ENCODE peak calls at places on chromosomes 7 and 10, in six cellular contexts. Z, W, T, R, K and V are unnamed samples.

GRCh38 chr10:19651549-19651948 is 164.7 kb upstream of the PLXDC2 start:
- DNase-seq in W (peak; percentile 63), R (no peak), Z (no peak), K (peak; percentile 98), T (no peak), V (no peak)

GRCh38 chr10:77497748-77498147 is 139.9 kb downstream of the KCNMA1 start:
- DNase-seq in K (no peak), Z (no peak), T (no peak), R (no peak), W (no peak), V (no peak)

GRCh38 chr10:44697096-44697495 is 214.0 kb upstream of the TMEM72 start:
- DNase-seq in K (peak; percentile 46), Z (no peak), R (no peak), T (no peak), W (no peak), V (no peak)

GRCh38 chr7:132588596-132588995 is 12.3 kb upstream of the PLXNA4 start:
- DNase-seq in T (no peak), W (no peak), R (no peak), K (no peak), Z (no peak), V (no peak)

GRCh38 chr7:30114536-30115258 is 20.1 kb upstream of the MTURN start:
- DNase-seq in K (no peak), T (no peak), R (no peak), Z (no peak), W (no peak), V (no peak)

GRCh38 chr7:8277394-8277982 is 15.5 kb upstream of the ICA1 start:
- DNase-seq in T (no peak), K (no peak), W (no peak), R (peak; percentile 35), Z (no peak), V (no peak)

GRCh38 chr7:158358926-158359645 is 228.5 kb downstream of the PTPRN2 start:
- DNase-seq in Z (no peak), R (no peak), W (no peak), K (no peak), T (no peak), V (no peak)

GRCh38 chr7:116222501-116222900 is 12.2 kb downstream of the TES start:
- DNase-seq in T (no peak), K (no peak), R (no peak), W (no peak), Z (no peak), V (no peak)

GRCh38 chr7:137661634-137662033 is 185.1 kb downstream of the DGKI start:
- DNase-seq in T (no peak), W (peak; percentile 34), K (no peak), R (no peak), Z (no peak), V (no peak)

GRCh38 chr7:22043367-22043766 is 97.7 kb upstream of the CDCA7L start:
- DNase-seq in K (peak; percentile 3), T (no peak), R (no peak), W (no peak), Z (no peak), V (no peak)

GRCh38 chr10:127150136-127150535 is 46.3 kb downstream of the INSYN2A start:
- DNase-seq in Z (no peak), T (no peak), R (no peak), K (peak; percentile 74), W (peak; percentile 67), V (no peak)

GRCh38 chr10:132829403-132829802 is 43.5 kb upstream of the NKX6-2 start:
- DNase-seq in Z (no peak), R (no peak), T (no peak), K (no peak), W (no peak), V (no peak)

GRCh38 chr7:123864966-123865365 is 20.0 kb downstream of the HYAL4 start:
- DNase-seq in W (no peak), R (no peak), Z (no peak), T (no peak), K (peak; percentile 18), V (no peak)

GRCh38 chr10:62818426-62819011 is 2.4 kb upstream of the EGR2 start:
- DNase-seq in K (no peak), R (peak; percentile 17), W (peak; percentile 36), T (peak; percentile 47), Z (peak; percentile 44), V (peak; percentile 31)

GRCh38 chr10:66827353-66827752 is 98.5 kb upstream of the LRRTM3 start:
- DNase-seq in R (no peak), W (no peak), Z (no peak), T (no peak), K (peak; percentile 84), V (no peak)

GRCh38 chr7:29342761-29343160 is 148.2 kb downstream of the CHN2 start:
- DNase-seq in R (no peak), W (no peak), Z (no peak), K (no peak), T (no peak), V (no peak)

GRCh38 chr7:89023146-89023545 is 227.6 kb upstream of the TEX47 start:
- DNase-seq in R (no peak), T (no peak), Z (no peak), W (no peak), K (peak; percentile 10), V (no peak)

GRCh38 chr10:31320179-31320597 is 1.2 kb downstream of the ZEB1 start:
- DNase-seq in K (peak; percentile 44), T (peak; percentile 68), Z (peak; percentile 61), R (peak; percentile 43), W (peak; percentile 25), V (peak; percentile 55)

GRCh38 chr10:101769541-101770180 is 6.3 kb downstream of the FGF8 start:
- DNase-seq in W (no peak), R (no peak), Z (no peak), T (no peak), K (no peak), V (no peak)

GRCh38 chr7:133854739-133855138 is 272.4 kb upstream of the LRGUK start:
- DNase-seq in T (no peak), R (peak; percentile 54), W (peak; percentile 36), K (peak; percentile 69), Z (no peak), V (no peak)

GRCh38 chr10:115831025-115831424 is 442.0 kb downstream of the GFRA1 start:
- DNase-seq in T (no peak), R (no peak), Z (no peak), W (no peak), K (no peak), V (no peak)

GRCh38 chr10:30765022-30765610 is 135.6 kb upstream of the LYZL2 start:
- DNase-seq in Z (no peak), R (no peak), W (no peak), K (peak; percentile 31), T (no peak), V (no peak)

GRCh38 chr10:112716924-112717348 is 233.1 kb upstream of the TCF7L2 start:
- DNase-seq in W (peak; percentile 17), K (peak; percentile 81), Z (no peak), T (no peak), R (peak; percentile 86), V (peak; percentile 24)

GRCh38 chr7:95772298-95772770 is at the start of gene DYNC1I1:
- DNase-seq in R (peak; percentile 56), W (peak; percentile 84), Z (no peak), T (peak; percentile 87), K (peak; percentile 62), V (peak; percentile 83)